ENCODE peak calls at places on chromosome 2, in six cellular contexts. One of them, this sample, is unnamed.

GRCh38 chr2:70750320-70750719 is 17.7 kb downstream of the ADD2 start:
- DNase-seq in mammary epithelial cell: no peak
- DNase-seq in heart right ventricle: no peak
- DNase-seq in RWPE2: no peak
- DNase-seq in neuronal stem cell: no peak
- DNase-seq in Panc1: no peak
- DNase-seq in this sample: no peak

GRCh38 chr2:221075203-221075602 is 496.9 kb downstream of the EPHA4 start:
- DNase-seq in neuronal stem cell: no peak
- DNase-seq in mammary epithelial cell: no peak
- DNase-seq in RWPE2: no peak
- DNase-seq in Panc1: no peak
- DNase-seq in heart right ventricle: no peak
- DNase-seq in this sample: no peak

GRCh38 chr2:173715483-173715882 is 249.7 kb downstream of the SP3 start:
- DNase-seq in neuronal stem cell: no peak
- DNase-seq in Panc1: no peak
- DNase-seq in heart right ventricle: no peak
- DNase-seq in mammary epithelial cell: peak; percentile 59
- DNase-seq in RWPE2: no peak
- DNase-seq in this sample: no peak

GRCh38 chr2:161436411-161436810 is 20.3 kb downstream of the TBR1 start:
- DNase-seq in RWPE2: no peak
- DNase-seq in mammary epithelial cell: peak; percentile 67
- DNase-seq in neuronal stem cell: no peak
- DNase-seq in heart right ventricle: no peak
- DNase-seq in Panc1: no peak
- DNase-seq in this sample: no peak

GRCh38 chr2:236971131-236971850 is 114.4 kb upstream of the COPS8 start:
- DNase-seq in neuronal stem cell: no peak
- DNase-seq in heart right ventricle: no peak
- DNase-seq in Panc1: no peak
- DNase-seq in RWPE2: no peak
- DNase-seq in mammary epithelial cell: no peak
- DNase-seq in this sample: peak; percentile 46

GRCh38 chr2:85132392-85132791 is 800 bp upstream of the TCF7L1 start:
- DNase-seq in mammary epithelial cell: no peak
- DNase-seq in heart right ventricle: peak; percentile 8
- DNase-seq in RWPE2: no peak
- DNase-seq in Panc1: no peak
- DNase-seq in neuronal stem cell: no peak
- DNase-seq in this sample: no peak

GRCh38 chr2:72989770-72990556 is 72.6 kb downstream of the EMX1 start:
- DNase-seq in RWPE2: peak; percentile 51
- DNase-seq in neuronal stem cell: no peak
- DNase-seq in Panc1: no peak
- DNase-seq in heart right ventricle: peak; percentile 28
- DNase-seq in mammary epithelial cell: no peak
- DNase-seq in this sample: no peak

GRCh38 chr2:126664639-126665038 is 8.7 kb downstream of the GYPC start:
- DNase-seq in neuronal stem cell: no peak
- DNase-seq in mammary epithelial cell: no peak
- DNase-seq in RWPE2: no peak
- DNase-seq in Panc1: no peak
- DNase-seq in heart right ventricle: no peak
- DNase-seq in this sample: no peak

GRCh38 chr2:11573418-11574175 is 39.8 kb downstream of the GREB1 start:
- DNase-seq in neuronal stem cell: no peak
- DNase-seq in Panc1: no peak
- DNase-seq in RWPE2: peak; percentile 14
- DNase-seq in heart right ventricle: no peak
- DNase-seq in mammary epithelial cell: no peak
- DNase-seq in this sample: no peak

GRCh38 chr2:47784349-47784851 is 1.5 kb downstream of the MSH6 start:
- DNase-seq in RWPE2: no peak
- DNase-seq in neuronal stem cell: no peak
- DNase-seq in Panc1: no peak
- DNase-seq in mammary epithelial cell: no peak
- DNase-seq in heart right ventricle: no peak
- DNase-seq in this sample: peak; percentile 36

GRCh38 chr2:196176142-196176738 is 4.9 kb upstream of the STK17B start:
- DNase-seq in neuronal stem cell: no peak
- DNase-seq in heart right ventricle: no peak
- DNase-seq in Panc1: no peak
- DNase-seq in RWPE2: no peak
- DNase-seq in mammary epithelial cell: no peak
- DNase-seq in this sample: no peak

GRCh38 chr2:133985563-133985962 is 268.3 kb upstream of the MGAT5 start:
- DNase-seq in neuronal stem cell: no peak
- DNase-seq in RWPE2: no peak
- DNase-seq in mammary epithelial cell: no peak
- DNase-seq in heart right ventricle: no peak
- DNase-seq in Panc1: no peak
- DNase-seq in this sample: no peak

GRCh38 chr2:101827246-101827645 is 129.7 kb downstream of the MAP4K4 start:
- DNase-seq in Panc1: no peak
- DNase-seq in neuronal stem cell: no peak
- DNase-seq in mammary epithelial cell: peak; percentile 87
- DNase-seq in heart right ventricle: no peak
- DNase-seq in RWPE2: no peak
- DNase-seq in this sample: no peak

GRCh38 chr2:12501469-12502147 is 215.1 kb upstream of the TRIB2 start:
- DNase-seq in neuronal stem cell: no peak
- DNase-seq in RWPE2: no peak
- DNase-seq in mammary epithelial cell: peak; percentile 30
- DNase-seq in Panc1: no peak
- DNase-seq in heart right ventricle: peak; percentile 79
- DNase-seq in this sample: peak; percentile 60

GRCh38 chr2:102070058-102070642 is 72.4 kb upstream of the IL1R1 start:
- DNase-seq in Panc1: no peak
- DNase-seq in neuronal stem cell: no peak
- DNase-seq in heart right ventricle: peak; percentile 93
- DNase-seq in RWPE2: no peak
- DNase-seq in mammary epithelial cell: no peak
- DNase-seq in this sample: peak; percentile 98

DNA sequence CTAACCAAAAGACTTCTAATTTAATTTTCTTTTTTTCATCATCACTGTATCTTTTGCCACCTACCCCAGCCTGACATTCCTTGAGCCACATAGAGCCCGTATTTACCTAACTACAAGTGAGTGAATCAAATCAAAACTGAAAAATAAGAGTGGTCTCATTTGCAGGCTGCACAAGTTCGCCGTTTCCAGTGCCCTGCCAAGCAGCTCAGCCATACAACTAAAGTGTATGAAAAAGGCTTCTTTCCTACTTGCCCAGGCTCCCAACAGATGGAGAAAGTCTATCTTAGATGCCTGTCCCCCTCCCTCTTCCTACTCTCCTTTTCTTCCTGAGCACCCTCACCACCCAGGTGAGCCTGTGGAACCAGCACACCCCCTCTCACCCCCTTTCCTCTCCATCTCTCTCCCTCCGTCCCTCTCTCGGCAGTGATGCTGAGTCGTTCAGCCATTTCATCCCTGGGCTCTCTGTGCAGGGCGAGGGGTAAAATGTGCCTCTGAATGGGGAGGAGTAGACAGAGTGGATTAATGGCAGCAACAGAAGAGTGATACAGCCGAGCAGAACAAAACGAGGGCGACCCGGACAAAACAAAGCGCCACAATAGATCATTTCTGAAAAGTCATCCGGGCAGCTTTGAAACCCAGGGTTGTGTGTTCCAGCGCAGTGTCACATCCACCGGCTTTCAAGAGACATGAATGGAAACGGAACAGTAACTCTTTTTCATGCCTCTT is 65.0 kb upstream of the POU3F3 start:
- DNase-seq in mammary epithelial cell: no peak
- DNase-seq in neuronal stem cell: peak; percentile 63
- DNase-seq in heart right ventricle: no peak
- DNase-seq in RWPE2: no peak
- DNase-seq in Panc1: no peak
- DNase-seq in this sample: no peak
- H3K4me3 ChIP-seq in mammary epithelial cell: no peak overlapping the region
- H3K4me3 ChIP-seq in neuronal stem cell: peak overlapping the region; percentile 25
- H3K4me3 ChIP-seq in heart right ventricle: no peak overlapping the region
- H3K4me3 ChIP-seq in RWPE2: no peak overlapping the region
- H3K4me3 ChIP-seq in Panc1: no peak overlapping the region
- H3K4me3 ChIP-seq in this sample: no peak overlapping the region

DNA sequence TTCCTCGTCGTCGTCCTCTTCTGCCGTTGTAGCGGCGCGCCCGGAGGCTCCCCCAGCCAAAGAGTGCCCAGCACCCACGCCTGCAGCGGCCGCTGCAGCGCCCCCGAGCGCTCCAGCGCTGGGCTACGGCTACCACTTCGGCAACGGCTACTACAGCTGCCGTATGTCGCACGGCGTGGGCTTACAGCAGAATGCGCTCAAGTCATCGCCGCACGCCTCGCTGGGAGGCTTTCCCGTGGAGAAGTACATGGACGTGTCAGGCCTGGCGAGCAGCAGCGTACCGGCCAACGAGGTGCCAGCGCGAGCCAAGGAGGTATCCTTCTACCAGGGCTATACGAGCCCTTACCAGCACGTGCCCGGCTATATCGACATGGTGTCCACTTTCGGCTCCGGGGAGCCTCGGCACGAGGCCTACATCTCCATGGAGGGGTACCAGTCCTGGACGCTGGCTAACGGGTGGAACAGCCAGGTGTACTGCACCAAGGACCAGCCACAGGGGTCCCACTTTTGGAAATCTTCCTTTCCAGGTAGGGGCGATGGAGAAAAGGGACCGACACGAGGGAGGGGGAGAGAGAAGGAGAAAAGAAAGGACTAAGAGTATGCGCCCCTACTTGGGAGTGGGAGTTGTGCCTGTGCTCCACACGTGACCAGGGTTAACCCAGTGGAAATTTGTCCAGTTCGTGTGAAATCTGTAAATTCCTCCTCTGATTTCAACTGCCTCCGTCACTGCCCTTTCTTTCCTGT is 796 bp downstream of the HOXD13 start:
- DNase-seq in Panc1: no peak
- DNase-seq in neuronal stem cell: no peak
- DNase-seq in mammary epithelial cell: no peak
- DNase-seq in heart right ventricle: no peak
- DNase-seq in RWPE2: no peak
- DNase-seq in this sample: no peak
- H3K4me3 ChIP-seq in Panc1: no peak overlapping the region
- H3K4me3 ChIP-seq in neuronal stem cell: peak overlapping the region; percentile 34
- H3K4me3 ChIP-seq in mammary epithelial cell: no peak overlapping the region
- H3K4me3 ChIP-seq in heart right ventricle: peak overlapping the region; percentile 29
- H3K4me3 ChIP-seq in RWPE2: peak overlapping the region; percentile 39
- H3K4me3 ChIP-seq in this sample: no peak overlapping the region

GRCh38 chr2:144513388-144514100 is 6.4 kb downstream of the ZEB2 start:
- DNase-seq in mammary epithelial cell: no peak
- DNase-seq in neuronal stem cell: no peak
- DNase-seq in Panc1: no peak
- DNase-seq in heart right ventricle: no peak
- DNase-seq in RWPE2: no peak
- DNase-seq in this sample: peak; percentile 74
- H3K4me3 ChIP-seq in mammary epithelial cell: no peak overlapping the region
- H3K4me3 ChIP-seq in neuronal stem cell: no peak overlapping the region
- H3K4me3 ChIP-seq in Panc1: no peak overlapping the region
- H3K4me3 ChIP-seq in heart right ventricle: peak overlapping the region; percentile 79
- H3K4me3 ChIP-seq in RWPE2: no peak overlapping the region
- H3K4me3 ChIP-seq in this sample: peak overlapping the region; percentile 94

GRCh38 chr2:144834363-144834762 is 314.4 kb upstream of the ZEB2 start:
- DNase-seq in neuronal stem cell: no peak
- DNase-seq in mammary epithelial cell: no peak
- DNase-seq in heart right ventricle: no peak
- DNase-seq in RWPE2: no peak
- DNase-seq in Panc1: no peak
- DNase-seq in this sample: no peak

GRCh38 chr2:144832048-144832447 is 312.1 kb upstream of the ZEB2 start:
- DNase-seq in Panc1: no peak
- DNase-seq in heart right ventricle: no peak
- DNase-seq in neuronal stem cell: no peak
- DNase-seq in RWPE2: no peak
- DNase-seq in mammary epithelial cell: no peak
- DNase-seq in this sample: no peak

GRCh38 chr2:144834954-144835633 is 315.2 kb upstream of the ZEB2 start:
- DNase-seq in Panc1: no peak
- DNase-seq in mammary epithelial cell: peak; percentile 35
- DNase-seq in heart right ventricle: peak; percentile 58
- DNase-seq in neuronal stem cell: no peak
- DNase-seq in RWPE2: no peak
- DNase-seq in this sample: peak; percentile 15

GRCh38 chr2:144836635-144837350 is 316.9 kb upstream of the ZEB2 start:
- DNase-seq in heart right ventricle: no peak
- DNase-seq in RWPE2: no peak
- DNase-seq in Panc1: no peak
- DNase-seq in neuronal stem cell: no peak
- DNase-seq in mammary epithelial cell: no peak
- DNase-seq in this sample: no peak

GRCh38 chr2:144835634-144836351 is 315.9 kb upstream of the ZEB2 start:
- DNase-seq in RWPE2: no peak
- DNase-seq in heart right ventricle: no peak
- DNase-seq in mammary epithelial cell: peak; percentile 48
- DNase-seq in neuronal stem cell: no peak
- DNase-seq in Panc1: no peak
- DNase-seq in this sample: no peak
- H3K4me3 ChIP-seq in RWPE2: no peak overlapping the region
- H3K4me3 ChIP-seq in heart right ventricle: no peak overlapping the region
- H3K4me3 ChIP-seq in mammary epithelial cell: no peak overlapping the region
- H3K4me3 ChIP-seq in neuronal stem cell: no peak overlapping the region
- H3K4me3 ChIP-seq in Panc1: no peak overlapping the region
- H3K4me3 ChIP-seq in this sample: no peak overlapping the region

GRCh38 chr2:120346034-120346666 is at the start of gene INHBB:
- DNase-seq in heart right ventricle: no peak
- DNase-seq in mammary epithelial cell: no peak
- DNase-seq in RWPE2: no peak
- DNase-seq in neuronal stem cell: no peak
- DNase-seq in Panc1: no peak
- DNase-seq in this sample: no peak
- H3K4me3 ChIP-seq in heart right ventricle: peak within 1 kb of the TSS; percentile 56
- H3K4me3 ChIP-seq in mammary epithelial cell: no peak within 1 kb of the TSS
- H3K4me3 ChIP-seq in RWPE2: peak within 1 kb of the TSS; percentile 31
- H3K4me3 ChIP-seq in neuronal stem cell: peak within 1 kb of the TSS; percentile 13
- H3K4me3 ChIP-seq in Panc1: peak within 1 kb of the TSS; percentile 53
- H3K4me3 ChIP-seq in this sample: no peak within 1 kb of the TSS

This sample was measured in adrenal gland.